ENCODE peak calls at places on chromosomes 1 and 21, in four cellular contexts. Y is heart left ventricle, T is GM23248, K is HCT116. Q is an unnamed sample.

GRCh38 chr1:167057297-167057688 is 32.9 kb downstream of the GPA33 start:
- DNase-seq in Y (peak; percentile 27), T (peak; percentile 29), K (peak; percentile 56), Q (no peak)

GRCh38 chr1:40796939-40797667 is 13.5 kb downstream of the KCNQ4 start:
- DNase-seq in Y (no peak), T (peak; percentile 53), K (no peak), Q (no peak)

GRCh38 chr1:85898861-85899260 is 190.6 kb upstream of the ZNHIT6 start:
- DNase-seq in Y (no peak), T (peak; percentile 2), K (no peak), Q (no peak)

GRCh38 chr1:198678301-198678836 is 39.5 kb downstream of the PTPRC start:
- DNase-seq in Y (no peak), T (no peak), K (no peak), Q (peak; percentile 67)

GRCh38 chr1:30844631-30845030 is 63.9 kb downstream of the SDC3 start:
- DNase-seq in Y (no peak), T (no peak), K (no peak), Q (no peak)

GRCh38 chr21:28375708-28376385 is 616.8 kb downstream of the LTN1 start:
- DNase-seq in Y (no peak), T (peak; percentile 29), K (no peak), Q (no peak)

GRCh38 chr1:194289569-194290266 is 1103.3 kb upstream of the B3GALT2 start:
- DNase-seq in Y (no peak), T (no peak), K (no peak), Q (peak; percentile 72)

GRCh38 chr1:33612877-33613487 is 140.5 kb downstream of the ZSCAN20 start:
- DNase-seq in Y (peak; percentile 63), T (peak; percentile 80), K (peak; percentile 79), Q (no peak)

GRCh38 chr1:91885331-91885715 is 628 bp downstream of the TGFBR3 start:
- DNase-seq in Y (peak; percentile 40), T (peak; percentile 69), K (no peak), Q (peak; percentile 44)

GRCh38 chr1:31400393-31400792 is 12.6 kb upstream of the SERINC2 start:
- DNase-seq in Y (no peak), T (peak; percentile 77), K (no peak), Q (no peak)

GRCh38 chr1:53047737-53048344 is 14.2 kb upstream of the PODN start:
- DNase-seq in Y (no peak), T (peak; percentile 78), K (no peak), Q (no peak)

GRCh38 chr1:231691618-231692259 is 65.1 kb downstream of the DISC1 start:
- DNase-seq in Y (peak; percentile 23), T (no peak), K (peak; percentile 15), Q (no peak)

GRCh38 chr1:14545422-14546025 is 53.0 kb upstream of the KAZN start:
- DNase-seq in Y (no peak), T (no peak), K (no peak), Q (no peak)

GRCh38 chr1:70994753-70995152 is 52.9 kb downstream of the PTGER3 start:
- DNase-seq in Y (no peak), T (no peak), K (no peak), Q (no peak)

GRCh38 chr1:1220197-1220596 is 6.2 kb upstream of the TNFRSF4 start:
- DNase-seq in Y (no peak), T (no peak), K (no peak), Q (no peak)

GRCh38 chr1:1216770-1217620 is 3.0 kb upstream of the TNFRSF4 start:
- DNase-seq in Y (no peak), T (no peak), K (no peak), Q (peak; percentile 82)

GRCh38 chr1:1217621-1218523 is 3.9 kb upstream of the TNFRSF4 start:
- DNase-seq in Y (no peak), T (no peak), K (no peak), Q (no peak)

GRCh38 chr1:1218524-1219200 is 4.7 kb upstream of the TNFRSF4 start:
- DNase-seq in Y (no peak), T (no peak), K (no peak), Q (no peak)

DNA sequence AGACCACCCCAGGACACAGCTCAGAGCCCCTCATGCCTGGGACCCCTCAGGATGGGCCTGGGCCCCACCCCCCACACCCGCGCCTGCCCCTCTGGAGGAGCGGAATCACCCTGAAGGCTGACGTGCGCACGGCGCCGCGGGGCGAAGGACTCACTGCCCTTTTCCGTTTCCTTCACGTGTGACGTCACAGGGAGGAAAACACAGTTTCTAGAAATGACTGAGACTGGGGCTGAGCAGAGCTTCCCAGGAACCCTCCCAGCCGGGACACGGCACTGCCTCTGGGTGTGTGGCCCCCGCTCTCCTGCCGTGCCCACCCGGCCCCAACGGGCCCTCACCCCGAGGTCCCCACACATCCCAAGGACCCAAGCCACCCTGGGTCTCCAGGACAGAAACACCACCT is 5.4 kb upstream of the TNFRSF4 start:
- DNase-seq in Y (no peak), T (no peak), K (no peak), Q (peak; percentile 57)
- H3K4me1 ChIP-seq in Y (peaks cover 31% of the 10 kb centered on the region), T (no peaks in the 10 kb centered on the region), K (peaks cover 7% of the 10 kb centered on the region), Q (peaks cover 56% of the 10 kb centered on the region)

GRCh38 chr1:12464028-12464427 is 154.0 kb downstream of the DHRS3 start:
- DNase-seq in Y (no peak), T (no peak), K (no peak), Q (no peak)
- H3K27ac ChIP-seq in Y (peak overlapping the region; percentile 78), T (peak overlapping the region; percentile 85), K (no peak overlapping the region), Q (no peak overlapping the region)

GRCh38 chr1:24605534-24606295 is 37.4 kb upstream of the SRRM1 start:
- DNase-seq in Y (no peak), T (no peak), K (no peak), Q (no peak)

GRCh38 chr1:24596401-24596880 is 40.6 kb downstream of the NCMAP start:
- DNase-seq in Y (no peak), T (no peak), K (no peak), Q (no peak)

GRCh38 chr1:24606296-24606605 is 36.9 kb upstream of the SRRM1 start:
- DNase-seq in Y (no peak), T (no peak), K (no peak), Q (no peak)

GRCh38 chr1:24599265-24599664 is 43.4 kb downstream of the NCMAP start:
- DNase-seq in Y (no peak), T (no peak), K (no peak), Q (no peak)

DNA sequence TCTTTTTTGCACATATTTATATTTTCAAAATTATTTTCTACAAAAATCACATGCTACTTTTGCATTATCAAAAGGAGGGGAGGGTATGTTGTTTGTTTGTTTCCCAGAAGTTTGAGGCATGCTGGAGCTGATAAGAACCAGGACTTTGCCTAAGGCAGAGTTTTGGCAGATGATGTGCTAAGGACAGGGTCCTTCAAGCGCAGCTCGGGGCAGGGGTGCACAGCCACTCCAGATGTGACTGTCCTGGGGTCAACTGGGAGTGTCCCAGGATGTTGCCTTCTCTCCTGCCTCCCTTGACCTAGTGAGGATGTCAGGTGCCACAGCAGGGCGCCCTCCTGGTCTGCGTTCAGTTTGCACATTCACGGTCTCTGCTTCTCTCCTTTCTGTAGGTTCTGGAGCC is 42.6 kb upstream of the SRRM1 start:
- DNase-seq in Y (no peak), T (no peak), K (no peak), Q (no peak)
- H3K4me1 ChIP-seq in Y (no peaks in the 10 kb centered on the region), T (peaks cover 11% of the 10 kb centered on the region), K (no peaks in the 10 kb centered on the region), Q (no peaks in the 10 kb centered on the region)

GRCh38 chr1:210446479-210446878 is 117.8 kb downstream of the HHAT start:
- DNase-seq in Y (no peak), T (no peak), K (no peak), Q (peak; percentile 40)
- H3K27ac ChIP-seq in Y (no peak overlapping the region), T (no peak overlapping the region), K (no peak overlapping the region), Q (no peak overlapping the region)

GRCh38 chr1:234837713-234838112 is 227.7 kb upstream of the IRF2BP2 start:
- DNase-seq in Y (no peak), T (no peak), K (no peak), Q (no peak)
- H3K4me1 ChIP-seq in Y (peaks cover 9% of the 10 kb centered on the region), T (peaks cover 8% of the 10 kb centered on the region), K (peaks cover 13% of the 10 kb centered on the region), Q (peaks cover 26% of the 10 kb centered on the region)